ENCODE peak calls at places on chromosomes 4 and X, in five cellular contexts. K is A549; S is upper lobe of left lung; C is CD8-positive, alpha-beta memory T cell; L is MM.1S. F is an unnamed sample.

GRCh38 chr4:1022051-1022738 is 10.8 kb downstream of the FGFRL1 start:
- DNase-seq in S (peak; percentile 83), L (no peak), C (no peak), K (no peak), F (no peak)

GRCh38 chrX:129665916-129666644 is 11.3 kb upstream of the APLN start:
- DNase-seq in C (no peak), K (peak; percentile 67), L (no peak), S (no peak), F (no peak)

GRCh38 chr4:84673475-84674230 is 90.7 kb downstream of the CDS1 start:
- DNase-seq in K (peak; percentile 16), C (no peak), S (no peak), L (no peak), F (no peak)

GRCh38 chr4:65401083-65401482 is 269.2 kb downstream of the EPHA5 start:
- DNase-seq in C (no peak), K (no peak), S (no peak), L (no peak), F (no peak)

GRCh38 chr4:94446386-94446785 is 5.4 kb upstream of the PDLIM5 start:
- DNase-seq in S (no peak), L (no peak), C (no peak), K (no peak), F (no peak)

GRCh38 chrX:38654302-38654701 is 93.0 kb downstream of the TSPAN7 start:
- DNase-seq in C (no peak), S (no peak), K (peak; percentile 21), L (peak; percentile 24), F (no peak)

GRCh38 chr4:145315828-145316227 is 135.4 kb upstream of the OTUD4 start:
- DNase-seq in L (no peak), C (no peak), K (no peak), S (no peak), F (no peak)

GRCh38 chr4:42965326-42965725 is 72.8 kb downstream of the GRXCR1 start:
- DNase-seq in S (no peak), C (no peak), K (no peak), L (peak; percentile 13), F (no peak)

GRCh38 chrX:83588409-83588808 is 80.3 kb downstream of the POU3F4 start:
- DNase-seq in L (no peak), S (peak; percentile 7), C (no peak), K (no peak), F (no peak)

GRCh38 chr4:182010876-182011275 is 232.3 kb upstream of the TENM3 start:
- DNase-seq in C (no peak), S (no peak), L (no peak), K (no peak), F (no peak)

GRCh38 chr4:168832746-168833575 is 177.1 kb downstream of the CBR4 start:
- DNase-seq in K (no peak), S (peak; percentile 90), C (no peak), L (no peak), F (peak; percentile 78)

GRCh38 chr4:162700815-162701361 is 465.8 kb downstream of the NAF1 start:
- DNase-seq in K (peak; percentile 42), L (no peak), C (no peak), S (no peak), F (no peak)

GRCh38 chr4:22129454-22130075 is 181.0 kb upstream of the KCNIP4 start:
- DNase-seq in C (no peak), L (peak; percentile 38), S (no peak), K (peak; percentile 34), F (no peak)

GRCh38 chrX:134459683-134460004 is 321 bp upstream of the HPRT1 start:
- DNase-seq in L (no peak), S (no peak), K (peak; percentile 63), C (no peak), F (no peak)

GRCh38 chr4:8705161-8706145 is 112.9 kb downstream of the CPZ start:
- DNase-seq in K (no peak), C (no peak), S (peak; percentile 27), L (no peak), F (peak; percentile 41)

DNA sequence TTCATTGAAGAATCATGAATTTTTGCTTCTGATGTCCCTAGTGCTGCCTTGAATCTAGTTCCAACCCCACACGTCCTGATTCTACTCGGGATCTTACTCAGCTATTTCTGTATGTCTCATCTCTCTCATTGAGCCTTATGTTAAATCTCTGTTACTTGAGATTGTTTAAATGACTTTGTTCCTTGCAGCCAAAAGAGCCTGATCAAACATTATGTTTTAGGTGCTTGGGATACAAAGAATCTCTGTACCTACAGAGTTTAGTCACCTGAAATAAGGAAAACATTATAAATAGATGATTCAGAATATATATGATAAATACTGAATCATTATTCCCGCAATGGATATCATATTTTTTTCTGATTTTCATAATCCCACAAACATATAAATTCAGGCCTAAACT is 13.7 kb upstream of the ANKRD50 start:
- DNase-seq in S (no peak), K (no peak), C (no peak), L (no peak), F (no peak)
- H3K27ac ChIP-seq in S (no peak overlapping the region), K (no peak overlapping the region), C (no peak overlapping the region), L (no peak overlapping the region), F (no peak overlapping the region)

GRCh38 chr4:73223258-73223651 is 35.3 kb downstream of the ANKRD17 start:
- DNase-seq in S (no peak), K (peak; percentile 2), L (no peak), C (no peak), F (no peak)
- H3K4me3 ChIP-seq in S (peak overlapping the region; percentile 52), K (peak overlapping the region; percentile 19), L (peak overlapping the region; percentile 73), C (peak overlapping the region; percentile 58), F (peak overlapping the region; percentile 50)

GRCh38 chr4:53633608-53634007 is 42.3 kb upstream of the LNX1 start:
- DNase-seq in S (no peak), K (no peak), C (no peak), L (no peak), F (no peak)

GRCh38 chr4:53637348-53637747 is 46.1 kb upstream of the LNX1 start:
- DNase-seq in L (no peak), S (no peak), K (no peak), C (no peak), F (no peak)

GRCh38 chr4:53638919-53639318 is 47.6 kb upstream of the LNX1 start:
- DNase-seq in C (no peak), S (no peak), L (no peak), K (no peak), F (no peak)

GRCh38 chr4:53640576-53641459 is 49.5 kb upstream of the LNX1 start:
- DNase-seq in L (peak; percentile 19), S (peak; percentile 5), C (no peak), K (no peak), F (no peak)

DNA sequence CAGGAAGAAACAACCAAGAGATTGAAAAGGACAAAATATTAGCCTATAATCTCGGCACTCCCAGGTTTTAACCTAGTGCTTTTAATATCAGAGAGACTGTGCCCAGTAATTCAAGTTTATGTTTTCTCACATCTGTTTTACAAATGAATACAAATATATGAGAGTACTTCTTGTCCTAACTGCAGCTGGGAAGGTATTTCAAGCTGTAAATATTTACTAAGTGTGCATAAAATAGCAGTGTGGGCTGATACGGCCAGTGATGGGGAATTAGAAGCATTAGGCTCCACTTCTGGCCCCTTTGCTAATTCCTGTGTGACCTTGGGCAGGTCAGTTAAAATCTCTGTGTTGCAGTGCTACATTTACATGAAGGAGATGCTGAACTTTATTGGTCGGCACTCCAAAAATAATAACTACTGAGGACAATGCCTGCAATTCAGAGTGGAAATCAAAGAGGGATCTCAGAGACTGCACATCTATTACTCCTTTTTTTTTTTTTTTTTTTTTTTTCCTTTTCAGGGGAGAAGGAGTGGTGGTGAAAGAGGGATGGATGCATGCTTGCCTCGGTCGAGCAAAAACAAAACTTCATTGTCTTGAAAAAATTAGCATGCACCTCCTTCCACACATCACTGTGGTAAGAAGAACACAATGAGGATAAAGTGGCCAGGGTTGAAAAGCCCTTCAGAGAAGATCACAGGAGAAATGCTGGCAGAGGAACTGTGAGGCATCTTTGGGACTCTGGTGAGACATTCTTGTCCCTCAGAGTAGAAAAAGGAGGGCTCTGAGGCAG is 44.6 kb upstream of the LNX1 start:
- DNase-seq in S (no peak), C (no peak), L (no peak), K (no peak), F (no peak)
- H3K27ac ChIP-seq in S (no peak overlapping the region), C (no peak overlapping the region), L (no peak overlapping the region), K (no peak overlapping the region), F (no peak overlapping the region)

GRCh38 chr4:39407584-39407885 is 805 bp downstream of the KLB start:
- DNase-seq in S (no peak), K (no peak), C (no peak), L (no peak), F (no peak)

GRCh38 chr4:39410415-39410814 is 3.7 kb downstream of the KLB start:
- DNase-seq in K (peak; percentile 36), C (no peak), L (no peak), S (no peak), F (no peak)

GRCh38 chr4:39406763-39407583 is at the start of gene KLB:
- DNase-seq in K (peak; percentile 59), C (no peak), S (no peak), L (no peak), F (no peak)
- H3K4me3 ChIP-seq in K (peak within 1 kb of the TSS; percentile 36), C (no peak within 1 kb of the TSS), S (no peak within 1 kb of the TSS), L (no peak within 1 kb of the TSS), F (no peak within 1 kb of the TSS)